ENCODE peak calls at places on chromosomes 4 and X, in four cellular contexts. O, H, N and J are unnamed samples.

GRCh38 chrX:140525448-140525847 is 20.6 kb upstream of the SOX3 start:
- DNase-seq in O (no peak), H (no peak), N (no peak), J (no peak)

GRCh38 chrX:42290608-42291007 is 367.3 kb upstream of the CASK start:
- DNase-seq in O (no peak), H (no peak), N (no peak), J (no peak)

GRCh38 chr4:152448038-152448437 is 87.9 kb downstream of the FBXW7 start:
- DNase-seq in O (no peak), H (no peak), N (no peak), J (peak; percentile 14)

GRCh38 chr4:3322059-3322550 is 29.3 kb downstream of the RGS12 start:
- DNase-seq in O (no peak), H (no peak), N (no peak), J (peak; percentile 40)

GRCh38 chr4:16129336-16129735 is 45.5 kb upstream of the PROM1 start:
- DNase-seq in O (no peak), H (no peak), N (peak; percentile 77), J (no peak)

GRCh38 chr4:169114341-169114974 is 104.4 kb upstream of the CBR4 start:
- DNase-seq in O (no peak), H (no peak), N (no peak), J (no peak)

GRCh38 chrX:2159393-2159792 is 341.4 kb downstream of the DHRSX start:
- DNase-seq in O (no peak), H (peak; percentile 11), N (no peak), J (no peak)

GRCh38 chr4:3303840-3304715 is 11.3 kb downstream of the RGS12 start:
- DNase-seq in O (no peak), H (no peak), N (no peak), J (no peak)